ENCODE peak calls at places on chromosomes 1 and 21, in ten cellular contexts. T is AG10803, A is body of pancreas, Z is PC-3, O is astrocyte of the spinal cord, M is heart left ventricle, E is fibroblast of mammary gland, R is NB4, X is fibroblast of the aortic adventitia, Q is tibial artery. U is an unnamed sample.

GRCh38 chr1:37865348-37866119 is 6.1 kb upstream of the MTF1 start:
- DNase-seq in A (no peak), E (peak; percentile 73), Z (peak; percentile 73), Q (no peak), X (peak; percentile 62), O (peak; percentile 22), T (peak; percentile 15), R (no peak), M (no peak), U (no peak)

GRCh38 chr1:110880708-110881374 is 7.9 kb downstream of the CD53 start:
- DNase-seq in Q (no peak), Z (peak; percentile 23), E (no peak), O (no peak), T (no peak), M (no peak), A (no peak), X (no peak), R (peak; percentile 9), U (no peak)

GRCh38 chr1:180178511-180179161 is 24.0 kb downstream of the QSOX1 start:
- DNase-seq in A (peak; percentile 69), Q (peak; percentile 47), E (peak; percentile 58), R (peak; percentile 66), X (peak; percentile 71), T (peak; percentile 48), Z (peak; percentile 65), M (peak; percentile 48), O (peak; percentile 52), U (peak; percentile 72)

GRCh38 chr1:38194486-38194885 is 147.9 kb upstream of the POU3F1 start:
- DNase-seq in E (no peak), T (no peak), X (no peak), Q (no peak), R (no peak), O (no peak), A (peak; percentile 18), M (no peak), Z (no peak), U (no peak)

GRCh38 chr1:205521646-205522150 is 17.2 kb downstream of the CDK18 start:
- DNase-seq in O (no peak), Q (no peak), E (no peak), Z (no peak), X (no peak), T (no peak), R (no peak), M (no peak), A (no peak), U (no peak)

GRCh38 chr21:42535602-42536171 is 22.0 kb downstream of the SLC37A1 start:
- DNase-seq in Z (no peak), X (no peak), R (no peak), O (no peak), A (no peak), T (no peak), M (no peak), E (no peak), Q (no peak), U (no peak)

GRCh38 chr1:87334351-87335174 is 5.9 kb downstream of the LMO4 start:
- DNase-seq in Q (peak; percentile 22), O (peak; percentile 26), A (no peak), Z (peak; percentile 17), T (no peak), M (no peak), R (peak; percentile 60), X (peak; percentile 26), E (peak; percentile 61), U (no peak)

GRCh38 chr1:235972316-235973090 is 92.4 kb downstream of the NID1 start:
- DNase-seq in R (peak; percentile 48), M (no peak), Q (no peak), A (no peak), E (peak; percentile 91), X (peak; percentile 94), O (peak; percentile 73), Z (peak; percentile 5), T (peak; percentile 91), U (peak; percentile 85)

DNA sequence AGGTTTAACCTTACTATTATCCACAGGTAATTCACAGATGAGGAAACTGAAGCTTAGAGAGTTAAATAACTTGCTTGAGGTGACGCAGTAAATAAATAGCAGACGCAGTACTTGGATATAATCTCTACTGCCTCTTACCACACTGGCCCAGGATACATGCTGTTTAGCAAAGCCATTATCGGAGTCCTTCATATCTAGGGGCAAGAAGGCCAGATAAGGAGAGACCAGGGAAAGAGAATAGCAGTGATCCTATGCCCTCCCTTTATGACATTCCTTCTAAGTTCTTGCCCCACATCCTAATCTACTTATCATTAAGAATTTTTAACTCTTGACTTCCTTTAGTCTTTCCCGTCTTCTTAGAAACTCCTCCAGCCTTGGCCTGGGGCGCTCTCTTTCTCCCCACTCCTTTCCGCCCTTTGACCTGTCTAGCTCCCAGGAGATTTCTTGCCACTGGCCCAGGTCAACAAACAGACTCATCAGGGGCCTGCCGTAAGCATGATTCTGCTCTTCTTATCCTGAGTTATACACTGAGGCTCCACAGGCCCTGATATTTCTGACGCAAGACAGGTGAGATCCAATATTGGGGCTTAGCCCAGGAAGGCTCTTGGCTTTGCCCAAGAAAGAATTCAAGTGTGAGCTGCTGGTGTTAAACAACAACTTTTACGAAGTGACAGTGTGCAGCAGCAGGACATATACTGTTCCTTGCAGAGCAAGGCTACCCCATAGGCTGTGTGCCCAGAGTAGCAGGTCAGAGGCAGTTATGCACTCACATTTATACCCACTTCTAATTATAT is 11.5 kb upstream of the SLAMF1 start:
- DNase-seq in A (no peak), Z (no peak), X (no peak), M (no peak), O (no peak), R (peak; percentile 33), Q (no peak), E (no peak), T (no peak), U (no peak)
- H3K4me3 ChIP-seq in A (no peak overlapping the region), Z (no peak overlapping the region), X (no peak overlapping the region), M (no peak overlapping the region), O (no peak overlapping the region), R (peak overlapping the region; percentile 47), Q (no peak overlapping the region), E (no peak overlapping the region), T (no peak overlapping the region), U (no peak overlapping the region)

GRCh38 chr1:11567244-11568065 is 86.8 kb downstream of the FBXO2 start:
- DNase-seq in Q (no peak), T (no peak), Z (no peak), M (no peak), A (no peak), E (no peak), R (no peak), X (no peak), O (no peak), U (no peak)

GRCh38 chr1:11569551-11569950 is 84.7 kb downstream of the FBXO2 start:
- DNase-seq in Q (no peak), A (no peak), T (no peak), M (no peak), Z (no peak), R (no peak), X (no peak), E (no peak), O (no peak), U (no peak)

GRCh38 chr1:11570821-11571220 is 83.4 kb downstream of the FBXO2 start:
- DNase-seq in Z (no peak), O (no peak), X (no peak), Q (no peak), A (no peak), R (no peak), M (no peak), E (no peak), T (no peak), U (no peak)

GRCh38 chr1:11569954-11570353 is 84.3 kb downstream of the FBXO2 start:
- DNase-seq in Q (no peak), X (no peak), M (no peak), T (no peak), O (no peak), E (no peak), Z (no peak), R (no peak), A (no peak), U (no peak)

DNA sequence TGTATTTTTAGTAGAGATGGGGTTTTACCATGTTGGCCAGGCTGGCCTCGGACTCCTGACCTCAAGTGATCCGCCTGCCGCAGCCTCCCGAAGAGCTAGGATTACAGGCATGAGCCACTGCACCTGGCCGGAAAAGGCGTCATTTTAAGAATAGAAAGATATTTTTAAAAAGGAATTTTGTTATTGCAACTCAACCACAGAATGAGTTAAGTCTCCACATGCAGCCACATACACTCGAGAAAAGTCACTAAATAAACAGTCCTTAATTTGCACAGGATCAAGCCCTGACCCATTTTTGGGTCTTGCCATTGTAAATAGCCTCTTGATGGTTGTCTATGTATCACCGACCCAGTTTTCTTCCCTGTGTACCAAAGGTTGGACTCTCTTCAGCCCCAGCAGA is 85.5 kb downstream of the FBXO2 start:
- DNase-seq in A (no peak), O (peak; percentile 49), Q (no peak), E (no peak), Z (peak; percentile 15), M (no peak), T (no peak), X (no peak), R (no peak), U (no peak)
- TF ChIP-seq CTCF in A (no peak), O (no peak), Q (no peak), E (no peak), Z (no peak), M (no peak), T (no peak), X (no peak), R (no peak), U (no peak)

GRCh38 chr1:209655412-209655811 is 3.2 kb upstream of the LAMB3 start:
- DNase-seq in O (no peak), R (no peak), Q (no peak), E (no peak), A (no peak), T (no peak), M (no peak), Z (peak; percentile 77), X (no peak), U (no peak)

GRCh38 chr1:209652121-209652742 is at the start of gene LAMB3:
- DNase-seq in Z (peak; percentile 94), E (no peak), Q (no peak), R (no peak), M (no peak), A (peak; percentile 47), O (no peak), T (no peak), X (no peak), U (no peak)

GRCh38 chr1:209651148-209651547 is 1.1 kb downstream of the LAMB3 start:
- DNase-seq in M (peak; percentile 84), O (peak; percentile 76), T (peak; percentile 68), Q (peak; percentile 79), Z (peak; percentile 95), R (peak; percentile 82), E (peak; percentile 82), X (peak; percentile 80), A (peak; percentile 90), U (peak; percentile 73)

GRCh38 chr1:209653915-209654351 is 1.7 kb upstream of the LAMB3 start:
- DNase-seq in Z (no peak), T (no peak), E (no peak), X (no peak), Q (no peak), A (peak; percentile 82), R (no peak), M (no peak), O (no peak), U (no peak)

DNA sequence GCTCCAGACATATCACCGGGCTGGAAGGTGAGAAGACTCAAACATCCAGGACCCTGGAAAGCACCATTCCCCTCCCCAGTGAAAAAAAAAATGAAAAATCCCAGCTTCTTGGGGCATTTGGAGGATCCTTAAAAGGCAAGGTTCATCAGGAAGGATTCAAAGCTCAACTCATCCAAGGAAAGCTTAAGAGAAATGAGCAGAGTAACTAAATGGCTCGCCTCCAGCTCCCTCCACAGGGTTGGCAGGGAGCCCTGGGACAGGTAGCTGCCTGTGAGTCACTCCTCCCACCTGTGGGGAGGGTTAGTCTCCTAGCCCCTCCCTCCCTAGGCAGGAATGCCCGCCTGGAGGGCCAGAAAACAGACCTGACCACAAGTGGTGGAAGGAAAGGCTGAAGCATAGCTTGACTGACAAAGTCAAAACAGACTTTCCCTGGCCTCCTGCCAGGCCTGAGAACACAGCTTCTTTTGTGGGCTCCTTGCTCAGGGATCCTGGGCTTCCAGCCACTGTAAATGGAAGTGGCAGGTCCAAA is 712 bp upstream of the LAMB3 start:
- DNase-seq in M (peak; percentile 85), T (peak; percentile 21), X (peak; percentile 63), R (no peak), O (peak; percentile 90), Q (no peak), E (no peak), A (peak; percentile 99), Z (peak; percentile 100), U (peak; percentile 67)
- H3K4me3 ChIP-seq in M (no peak overlapping the region), T (no peak overlapping the region), X (no peak overlapping the region), R (no peak overlapping the region), O (no peak overlapping the region), Q (no peak overlapping the region), E (no peak overlapping the region), A (no peak overlapping the region), Z (peak overlapping the region; percentile 82), U (no peak overlapping the region)

DNA sequence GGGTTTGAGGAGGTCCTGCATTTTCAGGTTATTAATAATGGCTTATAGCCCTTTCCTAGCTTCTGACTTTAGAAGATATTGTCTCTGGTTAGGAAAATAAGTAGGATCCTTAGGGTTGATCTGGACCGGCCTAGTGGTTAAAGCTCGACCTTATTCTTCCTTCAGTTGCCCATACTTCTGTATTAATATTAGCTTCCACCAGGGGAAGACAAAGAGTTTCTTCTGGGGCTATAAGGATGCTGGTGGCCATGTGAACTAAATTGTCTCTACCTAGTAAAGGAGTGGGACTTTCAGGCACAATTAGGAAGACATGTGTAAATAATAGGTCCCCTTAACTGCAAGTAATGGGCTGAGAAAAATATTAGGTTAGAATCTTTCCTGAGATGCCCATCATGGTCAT is 20.6 kb upstream of the FCGR2A start:
- DNase-seq in M (no peak), Z (peak; percentile 37), O (no peak), X (no peak), E (peak; percentile 10), R (peak; percentile 50), Q (no peak), A (no peak), T (no peak), U (peak; percentile 15)
- TF ChIP-seq CTCF in M (peak; percentile 20), Z (peak; percentile 62), O (peak; percentile 26), X (no peak), E (peak; percentile 42), R (peak; percentile 42), Q (no peak), A (no peak), T (peak; percentile 24), U (peak; percentile 42)